ENCODE peak calls at places on chromosome 18, in five cellular contexts. N is SK-N-SH, Z is A549, R is HepG2, D is HCT116. X is an unnamed sample.

GRCh38 chr18:72058851-72059250 is 485.3 kb downstream of the CBLN2 start:
- DNase-seq in N (no peak), Z (no peak), R (no peak), D (no peak), X (no peak)

GRCh38 chr18:22674300-22674699 is 256.6 kb upstream of the CTAGE1 start:
- DNase-seq in N (no peak), Z (peak; percentile 36), R (no peak), D (peak; percentile 7), X (no peak)

GRCh38 chr18:75115514-75115913 is 93.4 kb downstream of the PTGR3 start:
- DNase-seq in N (no peak), Z (no peak), R (no peak), D (no peak), X (no peak)

GRCh38 chr18:55878224-55878623 is 290.2 kb upstream of the TCF4 start:
- DNase-seq in N (no peak), Z (no peak), R (no peak), D (no peak), X (no peak)

GRCh38 chr18:54679318-54680149 is 88.5 kb downstream of the DYNAP start:
- DNase-seq in N (peak; percentile 67), Z (peak; percentile 47), R (peak; percentile 25), D (peak; percentile 62), X (peak; percentile 7)

GRCh38 chr18:25456284-25456683 is 104.3 kb upstream of the ZNF521 start:
- DNase-seq in N (no peak), Z (no peak), R (no peak), D (no peak), X (no peak)

GRCh38 chr18:11736656-11737055 is 47.6 kb downstream of the GNAL start:
- DNase-seq in N (no peak), Z (no peak), R (no peak), D (no peak), X (no peak)

GRCh38 chr18:38402509-38402908 is 836.9 kb upstream of the CELF4 start:
- DNase-seq in N (no peak), Z (no peak), R (no peak), D (no peak), X (no peak)

GRCh38 chr18:2040279-2040678 is 531.0 kb downstream of the METTL4 start:
- DNase-seq in N (no peak), Z (no peak), R (no peak), D (no peak), X (no peak)

GRCh38 chr18:13456736-13457271 is 238.2 kb downstream of the LDLRAD4 start:
- DNase-seq in N (no peak), Z (no peak), R (no peak), D (no peak), X (no peak)

GRCh38 chr18:51128533-51128932 is 68.9 kb downstream of the MEX3C start:
- DNase-seq in N (no peak), Z (no peak), R (no peak), D (no peak), X (no peak)

GRCh38 chr18:45588284-45588683 is 27.0 kb upstream of the SLC14A2 start:
- DNase-seq in N (no peak), Z (no peak), R (no peak), D (no peak), X (no peak)

GRCh38 chr18:45588831-45589558 is 26.3 kb upstream of the SLC14A2 start:
- DNase-seq in N (peak; percentile 56), Z (peak; percentile 3), R (no peak), D (no peak), X (no peak)

GRCh38 chr18:45590546-45590945 is 24.7 kb upstream of the SLC14A2 start:
- DNase-seq in N (no peak), Z (no peak), R (no peak), D (no peak), X (no peak)

GRCh38 chr18:45590060-45590537 is 25.2 kb upstream of the SLC14A2 start:
- DNase-seq in N (no peak), Z (no peak), R (no peak), D (no peak), X (no peak)

GRCh38 chr18:45589559-45590041 is 25.7 kb upstream of the SLC14A2 start:
- DNase-seq in N (peak; percentile 30), Z (no peak), R (no peak), D (no peak), X (no peak)
- TF ChIP-seq RAD21 in N (no peak), Z (no peak), R (no peak), D (no peak), X (no peak)

GRCh38 chr18:63131944-63132818 is 187.4 kb downstream of the BCL2 start:
- DNase-seq in N (no peak), Z (no peak), R (no peak), D (no peak), X (no peak)

GRCh38 chr18:63130176-63130575 is 189.4 kb downstream of the BCL2 start:
- DNase-seq in N (no peak), Z (no peak), R (no peak), D (no peak), X (no peak)

GRCh38 chr18:63135101-63135500 is 184.5 kb downstream of the BCL2 start:
- DNase-seq in N (no peak), Z (no peak), R (no peak), D (no peak), X (no peak)

GRCh38 chr18:63131106-63131943 is 188.2 kb downstream of the BCL2 start:
- DNase-seq in N (peak; percentile 53), Z (peak; percentile 16), R (peak; percentile 16), D (no peak), X (peak; percentile 16)

DNA sequence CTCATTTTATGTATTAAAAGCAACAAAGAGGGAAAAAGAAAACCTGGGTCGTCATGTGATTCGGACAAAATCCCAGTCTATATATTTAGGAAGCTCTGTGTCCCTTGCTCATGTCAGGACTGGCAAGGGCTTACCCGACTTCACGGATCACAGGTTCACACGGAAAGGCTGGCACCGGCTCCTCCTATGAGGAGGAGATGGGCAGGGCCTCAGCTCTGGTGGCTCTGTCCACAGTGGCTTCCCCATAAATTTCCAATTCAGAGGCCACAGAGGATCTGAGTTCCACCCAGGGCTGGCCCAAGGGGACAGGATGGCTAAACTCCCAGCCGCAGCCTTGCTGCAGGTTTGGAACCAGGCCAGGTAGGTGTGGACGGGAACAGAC is 186.8 kb downstream of the BCL2 start:
- DNase-seq in N (no peak), Z (no peak), R (no peak), D (no peak), X (no peak)
- H3K4me1 ChIP-seq in N (no peaks in the 10 kb centered on the region), Z (no peaks in the 10 kb centered on the region), R (peaks cover 10% of the 10 kb centered on the region), D (no peaks in the 10 kb centered on the region), X (no peaks in the 10 kb centered on the region)

GRCh38 chr18:8439091-8439490 is 170.1 kb upstream of the RAB12 start:
- DNase-seq in N (no peak), Z (no peak), R (no peak), D (no peak), X (no peak)
- TF ChIP-seq RAD21 in N (no peak), Z (no peak), R (no peak), D (no peak), X (no peak)

DNA sequence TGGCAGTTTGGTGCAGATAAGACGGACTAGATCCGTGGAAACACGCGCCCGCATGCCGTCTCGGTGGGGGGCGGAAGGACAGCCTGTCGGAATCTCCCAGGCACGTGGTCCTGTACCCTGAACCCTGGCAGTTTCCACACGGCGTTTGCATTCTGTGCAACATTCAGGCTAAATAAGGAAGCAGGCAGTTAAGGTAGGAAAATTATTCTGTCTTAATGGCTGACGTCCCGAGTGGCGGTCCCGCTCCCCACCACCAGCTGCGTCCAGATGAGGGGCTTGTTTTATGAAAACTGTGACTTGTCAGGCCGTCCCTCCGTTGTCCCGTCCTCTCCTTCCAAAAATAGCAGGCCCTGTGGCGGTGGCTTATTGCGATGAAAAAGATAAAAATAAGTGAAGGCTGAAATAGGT is 120.2 kb downstream of the NFATC1 start:
- DNase-seq in N (no peak), Z (no peak), R (peak; percentile 5), D (no peak), X (peak; percentile 27)
- H3K4me1 ChIP-seq in N (no peaks in the 10 kb centered on the region), Z (no peaks in the 10 kb centered on the region), R (peaks cover 6% of the 10 kb centered on the region), D (no peaks in the 10 kb centered on the region), X (peaks cover 45% of the 10 kb centered on the region)

DNA sequence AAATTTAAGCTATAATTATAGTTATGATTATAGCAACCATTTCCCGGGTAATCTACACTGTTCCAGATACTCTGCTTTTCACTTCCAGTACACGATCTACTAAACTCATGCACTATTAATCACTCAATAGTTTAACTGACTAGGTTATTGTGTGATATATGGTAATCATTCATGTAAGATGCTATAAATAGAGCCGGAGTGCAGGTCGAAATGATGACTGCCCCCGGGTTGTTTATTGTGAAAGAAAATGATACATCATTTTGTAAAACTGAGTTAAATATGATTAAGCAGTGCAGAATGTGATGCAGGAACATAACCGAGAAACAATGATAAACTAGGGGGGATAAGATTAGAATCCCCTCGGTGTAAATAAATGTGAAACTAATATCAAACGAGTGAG is 434.6 kb upstream of the DSEL start:
- DNase-seq in N (no peak), Z (no peak), R (no peak), D (no peak), X (no peak)
- TF ChIP-seq RAD21 in N (no peak), Z (no peak), R (no peak), D (no peak), X (no peak)

GRCh38 chr18:48836806-48837615 is 113.8 kb downstream of the SMAD7 start:
- DNase-seq in N (no peak), Z (no peak), R (no peak), D (no peak), X (no peak)

GRCh38 chr18:48838166-48838775 is 112.5 kb downstream of the SMAD7 start:
- DNase-seq in N (no peak), Z (no peak), R (no peak), D (no peak), X (no peak)

GRCh38 chr18:48836231-48836805 is 114.4 kb downstream of the SMAD7 start:
- DNase-seq in N (no peak), Z (no peak), R (no peak), D (no peak), X (no peak)

GRCh38 chr18:48838921-48839818 is 111.6 kb downstream of the SMAD7 start:
- DNase-seq in N (no peak), Z (peak; percentile 45), R (no peak), D (no peak), X (no peak)

GRCh38 chr18:48837676-48838075 is 113.1 kb downstream of the SMAD7 start:
- DNase-seq in N (no peak), Z (no peak), R (no peak), D (no peak), X (no peak)
- H3K4me1 ChIP-seq in N (peaks cover 44% of the 10 kb centered on the region), Z (peaks cover 76% of the 10 kb centered on the region), R (peaks cover 6% of the 10 kb centered on the region), D (peaks cover 59% of the 10 kb centered on the region), X (peaks cover 24% of the 10 kb centered on the region)

GRCh38 chr18:31555971-31556747 is 35.5 kb upstream of the TTR start:
- DNase-seq in N (peak; percentile 44), Z (peak; percentile 25), R (peak; percentile 58), D (peak; percentile 71), X (peak; percentile 60)

GRCh38 chr18:31558567-31558966 is 33.1 kb upstream of the TTR start:
- DNase-seq in N (no peak), Z (no peak), R (peak; percentile 60), D (no peak), X (no peak)

GRCh38 chr18:31553800-31554199 is 37.9 kb upstream of the TTR start:
- DNase-seq in N (no peak), Z (no peak), R (no peak), D (peak; percentile 13), X (peak; percentile 45)

GRCh38 chr18:31554776-31555175 is 36.9 kb upstream of the TTR start:
- DNase-seq in N (no peak), Z (no peak), R (no peak), D (no peak), X (no peak)

DNA sequence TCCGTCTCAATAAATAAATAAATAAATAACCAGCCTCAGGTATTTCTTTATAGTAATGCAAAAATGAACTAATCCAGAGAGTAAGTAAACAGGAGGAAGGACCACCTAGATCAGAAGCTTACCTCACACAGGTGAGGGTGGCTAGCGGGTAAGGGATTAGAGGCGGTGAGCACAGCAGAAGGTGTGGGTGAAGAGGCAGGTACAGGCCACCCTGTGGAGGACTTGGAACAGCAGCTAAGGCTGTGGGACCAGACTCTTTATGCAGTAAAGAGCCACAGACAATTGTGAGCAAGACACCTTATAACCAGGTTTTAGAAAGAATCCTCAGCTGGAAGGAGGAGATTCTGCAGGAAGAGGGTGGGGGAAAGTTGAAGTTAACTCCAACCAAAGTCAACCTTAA is 34.2 kb upstream of the TTR start:
- DNase-seq in N (no peak), Z (no peak), R (no peak), D (no peak), X (no peak)
- TF ChIP-seq RAD21 in N (no peak), Z (no peak), R (no peak), D (no peak), X (no peak)

X was measured in K562.